ENCODE peak calls at places on chromosomes 7 and 10, in seven cellular contexts. One of them, this sample, is unnamed.
A peak's percentile ranks its signal among the peaks of the same experiment; 100 is the strongest.

GRCh38 chr10:109633846-109634245 is 289.5 kb downstream of the XPNPEP1 start:
- DNase-seq in testis: no peak
- DNase-seq in cardiac muscle cell: no peak
- DNase-seq in tibial nerve: no peak
- DNase-seq in MM.1S: no peak
- DNase-seq in endodermal cell: no peak
- DNase-seq in suprapubic skin: no peak
- DNase-seq in this sample: no peak

GRCh38 chr7:23333671-23334246 is 34.6 kb downstream of the MALSU1 start:
- DNase-seq in testis: no peak
- DNase-seq in cardiac muscle cell: no peak
- DNase-seq in tibial nerve: no peak
- DNase-seq in MM.1S: no peak
- DNase-seq in endodermal cell: no peak
- DNase-seq in suprapubic skin: no peak
- DNase-seq in this sample: no peak

GRCh38 chr10:71278691-71279588 is 40.1 kb upstream of the SLC29A3 start:
- DNase-seq in testis: no peak
- DNase-seq in cardiac muscle cell: no peak
- DNase-seq in tibial nerve: no peak
- DNase-seq in MM.1S: no peak
- DNase-seq in endodermal cell: peak; percentile 86
- DNase-seq in suprapubic skin: no peak
- DNase-seq in this sample: no peak

GRCh38 chr7:27395626-27396025 is 153.0 kb downstream of the EVX1 start:
- DNase-seq in testis: no peak
- DNase-seq in cardiac muscle cell: no peak
- DNase-seq in tibial nerve: no peak
- DNase-seq in MM.1S: no peak
- DNase-seq in endodermal cell: no peak
- DNase-seq in suprapubic skin: no peak
- DNase-seq in this sample: no peak

GRCh38 chr7:134532155-134533089 is 5.1 kb downstream of the AKR1B10 start:
- DNase-seq in testis: no peak
- DNase-seq in cardiac muscle cell: no peak
- DNase-seq in tibial nerve: no peak
- DNase-seq in MM.1S: no peak
- DNase-seq in endodermal cell: peak; percentile 11
- DNase-seq in suprapubic skin: no peak
- DNase-seq in this sample: no peak

GRCh38 chr7:24951441-24951840 is 28.5 kb downstream of the OSBPL3 start:
- DNase-seq in testis: no peak
- DNase-seq in cardiac muscle cell: no peak
- DNase-seq in tibial nerve: no peak
- DNase-seq in MM.1S: no peak
- DNase-seq in endodermal cell: no peak
- DNase-seq in suprapubic skin: no peak
- DNase-seq in this sample: no peak

GRCh38 chr7:27992755-27993478 is 187.7 kb downstream of the JAZF1 start:
- DNase-seq in testis: peak; percentile 71
- DNase-seq in cardiac muscle cell: no peak
- DNase-seq in tibial nerve: no peak
- DNase-seq in MM.1S: peak; percentile 65
- DNase-seq in endodermal cell: no peak
- DNase-seq in suprapubic skin: no peak
- DNase-seq in this sample: no peak

GRCh38 chr7:116187400-116187799 is 22.9 kb upstream of the TES start:
- DNase-seq in testis: no peak
- DNase-seq in cardiac muscle cell: no peak
- DNase-seq in tibial nerve: no peak
- DNase-seq in MM.1S: no peak
- DNase-seq in endodermal cell: no peak
- DNase-seq in suprapubic skin: no peak
- DNase-seq in this sample: no peak

GRCh38 chr10:61565819-61566560 is 96.7 kb upstream of the CABCOCO1 start:
- DNase-seq in testis: no peak
- DNase-seq in cardiac muscle cell: no peak
- DNase-seq in tibial nerve: no peak
- DNase-seq in MM.1S: no peak
- DNase-seq in endodermal cell: no peak
- DNase-seq in suprapubic skin: no peak
- DNase-seq in this sample: no peak

GRCh38 chr10:27235706-27236105 is 4.9 kb downstream of the ACBD5 start:
- DNase-seq in testis: no peak
- DNase-seq in cardiac muscle cell: no peak
- DNase-seq in tibial nerve: no peak
- DNase-seq in MM.1S: no peak
- DNase-seq in endodermal cell: no peak
- DNase-seq in suprapubic skin: no peak
- DNase-seq in this sample: no peak

GRCh38 chr10:121952226-121952625 is 22.8 kb downstream of the NSMCE4A start:
- DNase-seq in testis: no peak
- DNase-seq in cardiac muscle cell: no peak
- DNase-seq in tibial nerve: no peak
- DNase-seq in MM.1S: no peak
- DNase-seq in endodermal cell: no peak
- DNase-seq in suprapubic skin: no peak
- DNase-seq in this sample: no peak

GRCh38 chr10:91163269-91163708 is 57.2 kb upstream of the PCGF5 start:
- DNase-seq in testis: peak; percentile 59
- DNase-seq in cardiac muscle cell: peak; percentile 77
- DNase-seq in tibial nerve: peak; percentile 16
- DNase-seq in MM.1S: peak; percentile 74
- DNase-seq in endodermal cell: peak; percentile 82
- DNase-seq in suprapubic skin: peak; percentile 79
- DNase-seq in this sample: peak; percentile 61

GRCh38 chr10:43231523-43232078 is 35.3 kb downstream of the RASGEF1A start:
- DNase-seq in testis: no peak
- DNase-seq in cardiac muscle cell: no peak
- DNase-seq in tibial nerve: no peak
- DNase-seq in MM.1S: no peak
- DNase-seq in endodermal cell: peak; percentile 41
- DNase-seq in suprapubic skin: peak; percentile 42
- DNase-seq in this sample: peak; percentile 72

GRCh38 chr7:81029523-81029922 is 110.7 kb upstream of the SEMA3C start:
- DNase-seq in testis: no peak
- DNase-seq in cardiac muscle cell: no peak
- DNase-seq in tibial nerve: no peak
- DNase-seq in MM.1S: no peak
- DNase-seq in endodermal cell: no peak
- DNase-seq in suprapubic skin: no peak
- DNase-seq in this sample: no peak

GRCh38 chr7:129282865-129283264 is 58.0 kb downstream of the AHCYL2 start:
- DNase-seq in testis: no peak
- DNase-seq in cardiac muscle cell: no peak
- DNase-seq in tibial nerve: no peak
- DNase-seq in MM.1S: no peak
- DNase-seq in endodermal cell: no peak
- DNase-seq in suprapubic skin: no peak
- DNase-seq in this sample: no peak

GRCh38 chr7:139186146-139186545 is 44.9 kb upstream of the UBN2 start:
- DNase-seq in testis: no peak
- DNase-seq in cardiac muscle cell: no peak
- DNase-seq in tibial nerve: no peak
- DNase-seq in MM.1S: no peak
- DNase-seq in endodermal cell: no peak
- DNase-seq in suprapubic skin: no peak
- DNase-seq in this sample: no peak

GRCh38 chr7:38229386-38229785 is 44.0 kb downstream of the TARP start:
- DNase-seq in testis: no peak
- DNase-seq in cardiac muscle cell: no peak
- DNase-seq in tibial nerve: no peak
- DNase-seq in MM.1S: no peak
- DNase-seq in endodermal cell: no peak
- DNase-seq in suprapubic skin: no peak
- DNase-seq in this sample: no peak

GRCh38 chr7:107878636-107879035 is 12.3 kb upstream of the DLD start:
- DNase-seq in testis: no peak
- DNase-seq in cardiac muscle cell: no peak
- DNase-seq in tibial nerve: no peak
- DNase-seq in MM.1S: no peak
- DNase-seq in endodermal cell: no peak
- DNase-seq in suprapubic skin: no peak
- DNase-seq in this sample: no peak

GRCh38 chr7:78006063-78006755 is 207.6 kb downstream of the PHTF2 start:
- DNase-seq in testis: no peak
- DNase-seq in cardiac muscle cell: no peak
- DNase-seq in tibial nerve: no peak
- DNase-seq in MM.1S: no peak
- DNase-seq in endodermal cell: peak; percentile 69
- DNase-seq in suprapubic skin: no peak
- DNase-seq in this sample: no peak

GRCh38 chr7:143514995-143515735 is 37.5 kb downstream of the TAS2R41 start:
- DNase-seq in testis: no peak
- DNase-seq in cardiac muscle cell: no peak
- DNase-seq in tibial nerve: no peak
- DNase-seq in MM.1S: no peak
- DNase-seq in endodermal cell: no peak
- DNase-seq in suprapubic skin: no peak
- DNase-seq in this sample: no peak

GRCh38 chr7:143512488-143513340 is 35.0 kb downstream of the TAS2R41 start:
- DNase-seq in testis: no peak
- DNase-seq in cardiac muscle cell: no peak
- DNase-seq in tibial nerve: no peak
- DNase-seq in MM.1S: no peak
- DNase-seq in endodermal cell: no peak
- DNase-seq in suprapubic skin: no peak
- DNase-seq in this sample: no peak

GRCh38 chr7:143510854-143511592 is 33.4 kb downstream of the TAS2R41 start:
- DNase-seq in testis: no peak
- DNase-seq in cardiac muscle cell: no peak
- DNase-seq in tibial nerve: no peak
- DNase-seq in MM.1S: no peak
- DNase-seq in endodermal cell: no peak
- DNase-seq in suprapubic skin: no peak
- DNase-seq in this sample: peak; percentile 73

GRCh38 chr7:143514487-143514886 is 36.8 kb downstream of the TAS2R41 start:
- DNase-seq in testis: no peak
- DNase-seq in cardiac muscle cell: no peak
- DNase-seq in tibial nerve: no peak
- DNase-seq in MM.1S: no peak
- DNase-seq in endodermal cell: no peak
- DNase-seq in suprapubic skin: no peak
- DNase-seq in this sample: no peak

GRCh38 chr7:143511593-143512047 is 33.9 kb downstream of the TAS2R41 start:
- DNase-seq in testis: no peak
- DNase-seq in cardiac muscle cell: no peak
- DNase-seq in tibial nerve: no peak
- DNase-seq in MM.1S: no peak
- DNase-seq in endodermal cell: no peak
- DNase-seq in suprapubic skin: no peak
- DNase-seq in this sample: no peak
- H3K9me3 ChIP-seq in testis: no peaks in the 10 kb centered on the region
- H3K9me3 ChIP-seq in cardiac muscle cell: no peaks in the 10 kb centered on the region
- H3K9me3 ChIP-seq in tibial nerve: no peaks in the 10 kb centered on the region
- H3K9me3 ChIP-seq in MM.1S: no peaks in the 10 kb centered on the region
- H3K9me3 ChIP-seq in endodermal cell: no peaks in the 10 kb centered on the region
- H3K9me3 ChIP-seq in suprapubic skin: no peaks in the 10 kb centered on the region
- H3K9me3 ChIP-seq in this sample: no peaks in the 10 kb centered on the region

GRCh38 chr10:132632091-132632561 is 94.5 kb downstream of the INPP5A start:
- DNase-seq in testis: no peak
- DNase-seq in cardiac muscle cell: peak; percentile 41
- DNase-seq in tibial nerve: no peak
- DNase-seq in MM.1S: no peak
- DNase-seq in endodermal cell: no peak
- DNase-seq in suprapubic skin: peak; percentile 55
- DNase-seq in this sample: peak; percentile 34

GRCh38 chr10:132632851-132633684 is 95.5 kb downstream of the INPP5A start:
- DNase-seq in testis: no peak
- DNase-seq in cardiac muscle cell: no peak
- DNase-seq in tibial nerve: no peak
- DNase-seq in MM.1S: no peak
- DNase-seq in endodermal cell: no peak
- DNase-seq in suprapubic skin: peak; percentile 58
- DNase-seq in this sample: peak; percentile 41

GRCh38 chr10:132636358-132636757 is 98.8 kb downstream of the INPP5A start:
- DNase-seq in testis: no peak
- DNase-seq in cardiac muscle cell: no peak
- DNase-seq in tibial nerve: no peak
- DNase-seq in MM.1S: no peak
- DNase-seq in endodermal cell: no peak
- DNase-seq in suprapubic skin: no peak
- DNase-seq in this sample: no peak

GRCh38 chr10:132634947-132635271 is 97.3 kb downstream of the INPP5A start:
- DNase-seq in testis: no peak
- DNase-seq in cardiac muscle cell: no peak
- DNase-seq in tibial nerve: no peak
- DNase-seq in MM.1S: no peak
- DNase-seq in endodermal cell: no peak
- DNase-seq in suprapubic skin: no peak
- DNase-seq in this sample: no peak

DNA sequence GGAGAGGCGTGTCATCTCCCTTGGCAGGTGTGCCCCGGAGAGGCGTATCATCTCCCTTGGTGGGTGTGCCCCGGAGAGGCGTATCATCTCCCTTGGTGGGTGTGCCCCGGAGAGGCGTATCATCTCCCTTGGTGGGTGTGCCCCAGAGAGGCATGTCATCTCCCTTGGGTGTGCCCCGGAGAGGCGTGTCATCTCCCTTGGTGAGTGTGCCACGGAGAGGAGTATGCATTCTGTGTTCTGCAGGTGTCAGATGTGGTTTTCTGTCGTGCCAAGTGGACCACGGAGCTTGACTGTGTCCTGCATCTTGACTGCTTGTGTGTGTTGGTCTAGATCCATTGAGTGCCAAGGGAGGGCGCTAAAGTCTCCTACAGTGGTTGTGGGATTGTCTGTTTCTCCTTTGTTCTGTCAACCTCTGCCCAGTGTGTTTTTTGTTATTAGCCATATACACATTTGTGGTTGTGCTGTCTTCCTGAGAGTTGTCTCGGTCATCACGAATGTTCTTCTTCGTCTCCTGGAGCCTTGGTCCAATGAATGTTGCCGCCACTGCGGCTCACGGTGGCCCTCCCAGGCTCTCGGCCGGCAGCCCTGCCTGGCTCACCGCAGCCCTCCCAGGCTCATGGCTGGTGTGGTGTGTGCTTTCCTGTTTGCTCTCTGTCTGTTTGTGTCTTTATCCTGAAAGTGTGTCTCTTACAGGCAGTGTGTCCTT is 96.8 kb downstream of the INPP5A start:
- DNase-seq in testis: no peak
- DNase-seq in cardiac muscle cell: no peak
- DNase-seq in tibial nerve: no peak
- DNase-seq in MM.1S: no peak
- DNase-seq in endodermal cell: peak; percentile 64
- DNase-seq in suprapubic skin: peak; percentile 64
- DNase-seq in this sample: no peak
- TF ChIP-seq CTCF in testis: no peak
- TF ChIP-seq CTCF in cardiac muscle cell: peak; percentile 6
- TF ChIP-seq CTCF in tibial nerve: no peak
- TF ChIP-seq CTCF in MM.1S: no peak
- TF ChIP-seq CTCF in endodermal cell: peak; percentile 59
- TF ChIP-seq CTCF in suprapubic skin: no peak
- TF ChIP-seq CTCF in this sample: no peak

GRCh38 chr7:117479480-117480224 is at the start of gene CFTR:
- DNase-seq in testis: peak; percentile 17
- DNase-seq in cardiac muscle cell: peak; percentile 39
- DNase-seq in tibial nerve: no peak
- DNase-seq in MM.1S: no peak
- DNase-seq in endodermal cell: peak; percentile 82
- DNase-seq in suprapubic skin: no peak
- DNase-seq in this sample: peak; percentile 88
- H3K4me3 ChIP-seq in testis: peak within 1 kb of the TSS; percentile 33
- H3K4me3 ChIP-seq in cardiac muscle cell: peak within 1 kb of the TSS; percentile 34
- H3K4me3 ChIP-seq in tibial nerve: peak within 1 kb of the TSS; percentile 17
- H3K4me3 ChIP-seq in MM.1S: no peak within 1 kb of the TSS
- H3K4me3 ChIP-seq in endodermal cell: peak within 1 kb of the TSS; percentile 91
- H3K4me3 ChIP-seq in suprapubic skin: peak within 1 kb of the TSS; percentile 43
- H3K4me3 ChIP-seq in this sample: peak within 1 kb of the TSS; percentile 40

GRCh38 chr7:56639173-56639746 is 493.0 kb downstream of the ZNF479 start:
- DNase-seq in testis: no peak
- DNase-seq in cardiac muscle cell: no peak
- DNase-seq in tibial nerve: no peak
- DNase-seq in MM.1S: no peak
- DNase-seq in endodermal cell: no peak
- DNase-seq in suprapubic skin: no peak
- DNase-seq in this sample: no peak
- H3K9me3 ChIP-seq in testis: no peaks in the 10 kb centered on the region
- H3K9me3 ChIP-seq in cardiac muscle cell: peaks cover 3% of the 10 kb centered on the region
- H3K9me3 ChIP-seq in tibial nerve: no peaks in the 10 kb centered on the region
- H3K9me3 ChIP-seq in MM.1S: no peaks in the 10 kb centered on the region
- H3K9me3 ChIP-seq in endodermal cell: peaks cover 88% of the 10 kb centered on the region
- H3K9me3 ChIP-seq in suprapubic skin: peaks cover 54% of the 10 kb centered on the region
- H3K9me3 ChIP-seq in this sample: peaks cover 96% of the 10 kb centered on the region

This sample was measured in left lung.